ENCODE peak calls at places on chromosomes 16 and 17, in seven cellular contexts. I is H1, R is stomach, L is IMR-90, U is K562, X is GM12878, D is thyroid gland. F is an unnamed sample. For H3K4me1, the result is how much of the 10 kb centered on the place peaks cover.

GRCh38 chr16:66422366-66422765 is 4.7 kb upstream of the BEAN1 start:
- DNase-seq in I (no peak), R (no peak), L (no peak), U (no peak), X (no peak), D (no peak), F (no peak)

GRCh38 chr16:79776243-79776884 is 175.8 kb upstream of the MAF start:
- DNase-seq in I (no peak), R (no peak), L (no peak), U (no peak), X (no peak), D (peak), F (peak)

GRCh38 chr16:85437161-85438052 is 175.7 kb upstream of the GSE1 start:
- DNase-seq in I (no peak), R (peak), L (no peak), U (peak), X (no peak), D (no peak), F (no peak)

GRCh38 chr16:54585094-54585493 is 298.5 kb upstream of the IRX3 start:
- DNase-seq in I (no peak), R (no peak), L (no peak), U (no peak), X (no peak), D (no peak), F (no peak)

GRCh38 chr17:4900231-4901107 is 1.1 kb downstream of the C17orf107 start:
- DNase-seq in I (no peak), R (peak), L (no peak), U (no peak), X (no peak), D (no peak), F (no peak)

GRCh38 chr17:38415250-38416194 is 12.7 kb upstream of the ARHGAP23 start:
- DNase-seq in I (no peak), R (no peak), L (peak), U (no peak), X (peak), D (peak), F (peak)

GRCh38 chr17:71118039-71118438 is 948.7 kb downstream of the KCNJ2 start:
- DNase-seq in I (peak), R (no peak), L (peak), U (no peak), X (no peak), D (peak), F (no peak)

GRCh38 chr16:54812229-54812628 is 118.4 kb upstream of the IRX5 start:
- DNase-seq in I (no peak), R (no peak), L (no peak), U (no peak), X (no peak), D (no peak), F (no peak)

GRCh38 chr16:55949518-55949917 is 74.3 kb upstream of the CES5A start:
- DNase-seq in I (no peak), R (no peak), L (peak), U (no peak), X (no peak), D (no peak), F (no peak)

GRCh38 chr17:64661731-64661980 is 451 bp downstream of the SMURF2 start:
- DNase-seq in I (no peak), R (no peak), L (no peak), U (no peak), X (no peak), D (peak), F (peak)

GRCh38 chr16:14629612-14629918 is 495 bp downstream of the PARN start:
- DNase-seq in I (no peak), R (no peak), L (no peak), U (no peak), X (no peak), D (no peak), F (no peak)

GRCh38 chr17:14672830-14673229 is 371.9 kb downstream of the HS3ST3B1 start:
- DNase-seq in I (no peak), R (no peak), L (peak), U (no peak), X (no peak), D (no peak), F (peak)

GRCh38 chr16:53893731-53894435 is 189.9 kb downstream of the FTO start:
- DNase-seq in I (no peak), R (no peak), L (peak), U (no peak), X (no peak), D (peak), F (peak)

GRCh38 chr17:82019905-82020873 is 2.5 kb downstream of the CENPX start:
- DNase-seq in I (no peak), R (peak), L (peak), U (peak), X (no peak), D (peak), F (no peak)

DNA sequence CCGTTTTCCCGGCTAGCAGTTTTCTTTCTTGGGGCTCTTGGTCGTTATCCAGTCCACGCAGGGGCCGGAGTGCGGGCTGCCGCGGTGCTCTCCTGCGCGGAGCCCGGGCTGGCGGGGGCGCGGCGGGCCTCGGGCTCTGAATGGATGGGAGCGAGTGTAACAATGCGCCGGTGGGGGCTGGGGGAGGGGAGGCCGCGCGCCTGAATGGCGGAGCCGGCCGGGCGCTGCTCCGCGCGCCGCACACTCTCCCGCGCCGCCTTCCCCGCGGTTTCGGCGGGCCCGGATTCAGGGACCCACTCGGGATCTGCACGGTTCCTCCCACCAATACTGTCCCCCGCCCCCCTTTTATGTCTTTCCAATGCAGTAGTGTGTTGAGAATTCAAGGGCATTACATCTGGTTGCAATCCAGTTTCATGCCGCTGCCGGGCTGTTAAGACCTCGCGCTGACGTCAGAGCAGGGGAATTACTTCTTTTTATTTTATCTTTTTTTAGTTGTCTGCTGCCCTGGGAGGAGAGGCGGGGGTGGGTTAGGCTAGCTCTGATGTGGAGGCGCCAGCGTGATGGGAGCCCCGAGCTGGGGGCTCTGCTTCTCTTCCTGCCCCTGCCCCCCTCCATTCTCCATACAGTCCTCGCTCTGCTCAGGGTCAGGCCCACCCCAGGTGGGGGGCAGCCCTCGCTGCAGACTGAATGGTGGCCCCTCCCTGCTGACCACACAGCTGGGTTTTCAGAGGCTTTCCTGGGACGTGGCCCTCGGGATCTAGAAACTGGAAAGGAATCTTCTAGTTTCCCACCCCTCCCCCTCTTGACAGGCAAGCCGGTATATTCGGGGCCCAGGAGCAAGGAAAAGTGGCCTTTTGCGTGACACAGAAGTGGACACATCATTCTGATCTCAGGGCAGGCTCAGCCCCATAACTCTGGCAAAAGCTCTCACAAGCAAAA is 1.7 kb downstream of the RAI1 start:
- DNase-seq in I (no peak), R (peak), L (peak), U (peak), X (no peak), D (peak), F (peak)
- TF ChIP-seq POLR2A in I (no peak), R (no peak), L (peak), U (peak), X (no peak), D (peak), F (no peak)

DNA sequence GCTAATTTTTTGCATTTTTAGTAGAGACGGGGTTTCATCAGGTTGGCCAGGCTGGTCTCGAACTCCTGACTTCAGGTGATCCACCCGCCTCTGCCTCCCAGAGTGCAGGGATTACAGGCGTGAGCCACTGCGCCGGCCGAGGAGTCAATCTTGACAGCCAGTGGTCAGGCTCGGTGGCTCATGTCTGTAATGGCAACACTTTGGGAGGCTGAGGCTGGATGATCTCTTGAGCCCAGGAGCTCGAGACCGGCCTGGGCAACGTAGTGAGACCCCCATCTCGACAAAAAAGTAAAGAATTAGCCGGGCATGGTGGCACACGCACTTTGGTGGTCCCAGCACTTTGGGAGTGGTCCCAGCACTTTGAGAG is 608 bp upstream of the PGS1 start:
- DNase-seq in I (no peak), R (no peak), L (no peak), U (no peak), X (no peak), D (no peak), F (no peak)
- H3K4me1 ChIP-seq in I (under half), R (under half), L (under half), U (under half), X (under half), D (half or more), F (under half)

GRCh38 chr17:78973196-78973595 is 6.5 kb downstream of the LGALS3BP start:
- DNase-seq in I (no peak), R (no peak), L (no peak), U (no peak), X (no peak), D (no peak), F (no peak)
- H3K27ac ChIP-seq in I (no peak), R (no peak), L (peak), U (no peak), X (no peak), D (peak), F (no peak)

DNA sequence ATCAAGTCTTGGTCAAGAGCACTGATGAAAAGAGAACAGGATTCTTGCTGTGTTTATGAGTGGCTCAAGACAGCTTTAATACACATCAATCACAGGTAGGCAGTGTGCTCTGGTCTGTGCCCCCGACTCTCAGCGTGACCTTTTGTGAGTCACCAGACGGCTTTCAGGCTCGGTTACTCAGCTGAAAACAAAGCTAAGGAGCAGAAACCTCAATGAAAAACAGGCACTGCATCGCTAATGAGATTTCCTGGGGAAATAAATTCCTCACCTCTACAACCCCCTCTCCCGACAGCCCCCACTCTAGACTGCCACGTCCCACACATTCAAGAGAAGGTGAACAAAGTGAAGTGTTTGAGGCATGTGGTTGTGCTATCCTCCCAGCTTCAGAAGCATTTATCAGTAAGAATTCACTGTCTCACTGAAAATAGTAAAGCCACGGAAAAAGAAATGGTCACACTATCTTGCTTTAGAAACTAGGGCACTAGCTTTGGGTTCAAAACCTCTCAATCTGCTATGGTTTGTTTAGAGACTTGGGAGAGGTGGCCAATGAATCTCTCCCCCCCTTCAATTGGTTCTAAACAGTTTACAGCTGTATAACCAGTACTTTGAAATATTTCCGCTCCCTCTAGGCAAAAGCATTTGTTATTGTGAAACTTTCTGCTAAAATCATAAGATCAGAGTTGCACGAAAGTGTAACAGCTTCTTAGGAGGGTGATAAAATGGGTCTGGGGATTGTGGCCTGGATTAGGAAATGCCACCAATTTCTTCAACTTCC is 199.5 kb upstream of the PMFBP1 start:
- DNase-seq in I (peak), R (no peak), L (peak), U (no peak), X (no peak), D (peak), F (no peak)
- TF ChIP-seq POLR2A in I (no peak), R (no peak), L (no peak), U (no peak), X (no peak), D (no peak), F (no peak)

GRCh38 chr17:45438931-45439610 is 6.4 kb upstream of the ARHGAP27 start:
- DNase-seq in I (no peak), R (no peak), L (no peak), U (no peak), X (no peak), D (no peak), F (peak)

GRCh38 chr17:45435481-45435880 is 2.8 kb upstream of the ARHGAP27 start:
- DNase-seq in I (no peak), R (no peak), L (no peak), U (no peak), X (no peak), D (no peak), F (no peak)

GRCh38 chr17:45436161-45436560 is 3.5 kb upstream of the ARHGAP27 start:
- DNase-seq in I (no peak), R (no peak), L (no peak), U (no peak), X (no peak), D (no peak), F (no peak)

GRCh38 chr17:45436625-45437460 is 4.2 kb upstream of the ARHGAP27 start:
- DNase-seq in I (no peak), R (no peak), L (peak), U (no peak), X (no peak), D (no peak), F (no peak)

DNA sequence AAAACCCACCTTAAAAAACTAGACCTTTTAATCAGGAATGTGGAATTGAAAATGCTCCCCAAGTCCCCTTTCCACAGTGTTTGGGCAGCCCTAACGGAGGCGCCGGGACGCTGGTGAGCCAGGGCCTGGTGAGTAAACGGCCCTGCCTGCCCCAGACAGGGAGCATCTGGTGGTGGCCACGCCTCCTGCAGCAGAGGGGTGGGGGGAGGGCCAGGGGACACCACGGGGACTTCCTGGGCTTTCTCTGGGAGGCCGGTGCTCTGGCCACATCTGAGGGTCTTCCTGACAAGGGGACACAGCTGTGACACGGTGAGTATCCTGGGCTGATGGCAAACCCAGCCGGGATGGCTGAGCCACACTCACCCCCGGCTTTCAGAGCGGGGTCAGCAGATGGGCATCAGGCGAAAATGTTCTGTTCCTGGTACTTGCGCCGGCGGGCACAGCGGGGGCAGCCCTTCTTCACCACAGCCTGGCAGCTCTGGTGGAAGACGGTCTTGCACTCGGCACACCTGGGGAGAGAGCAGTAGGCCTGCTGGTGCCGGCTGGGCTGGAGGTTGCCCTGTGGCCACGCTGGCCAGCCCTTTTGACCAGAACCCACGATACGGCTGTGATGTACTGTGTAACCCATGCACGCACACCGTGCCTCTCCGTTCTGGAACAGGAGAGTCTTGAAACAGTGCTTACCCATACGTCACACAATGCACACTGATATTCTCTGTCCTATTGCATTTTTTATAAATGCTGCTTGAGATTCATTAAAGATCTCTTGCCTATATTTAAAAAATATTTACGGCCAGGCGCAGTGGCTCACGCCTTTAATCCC is 5.0 kb upstream of the ARHGAP27 start:
- DNase-seq in I (no peak), R (no peak), L (no peak), U (no peak), X (no peak), D (no peak), F (no peak)
- H3K4me1 ChIP-seq in I (under half), R (under half), L (under half), U (under half), X (under half), D (under half), F (under half)

GRCh38 chr17:62703776-62704380 is 76.4 kb downstream of the MRC2 start:
- DNase-seq in I (no peak), R (peak), L (peak), U (peak), X (no peak), D (peak), F (peak)
- H3K27ac ChIP-seq in I (no peak), R (peak), L (peak), U (peak), X (no peak), D (peak), F (no peak)

GRCh38 chr16:3690470-3690918 is 26.8 kb downstream of the TRAP1 start:
- DNase-seq in I (peak), R (peak), L (peak), U (peak), X (peak), D (peak), F (peak)
- TF ChIP-seq POLR2A in I (no peak), R (no peak), L (no peak), U (no peak), X (no peak), D (peak), F (no peak)

DNA sequence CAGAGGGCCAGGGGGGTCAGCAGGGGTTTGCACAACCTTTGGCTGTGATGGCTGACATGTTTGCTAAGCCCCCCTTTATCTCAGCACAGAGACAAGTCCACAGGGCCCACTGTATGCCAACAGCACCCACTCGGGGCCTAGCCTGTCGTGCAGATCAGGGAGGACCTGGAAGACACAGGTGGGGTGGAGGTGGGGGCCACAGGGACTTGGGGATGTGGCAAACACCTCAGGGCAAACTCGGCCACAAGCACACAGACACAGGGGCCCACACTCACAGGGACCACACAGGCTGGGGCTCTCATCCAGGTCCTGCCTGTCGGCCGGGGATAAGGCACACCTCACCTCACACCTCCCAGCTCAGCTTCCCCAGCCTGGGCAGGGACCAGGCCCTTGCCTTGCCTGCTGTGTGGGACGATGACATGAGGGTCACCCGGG is 87.9 kb downstream of the C16orf78 start:
- DNase-seq in I (no peak), R (peak), L (no peak), U (no peak), X (no peak), D (no peak), F (no peak)
- H3K4me1 ChIP-seq in I (under half), R (under half), L (under half), U (under half), X (under half), D (under half), F (under half)

GRCh38 chr16:57826706-57827625 is 24.7 kb upstream of the KIFC3 start:
- DNase-seq in I (no peak), R (no peak), L (no peak), U (no peak), X (no peak), D (peak), F (peak)
- H3K27ac ChIP-seq in I (no peak), R (no peak), L (no peak), U (no peak), X (no peak), D (peak), F (peak)

DNA sequence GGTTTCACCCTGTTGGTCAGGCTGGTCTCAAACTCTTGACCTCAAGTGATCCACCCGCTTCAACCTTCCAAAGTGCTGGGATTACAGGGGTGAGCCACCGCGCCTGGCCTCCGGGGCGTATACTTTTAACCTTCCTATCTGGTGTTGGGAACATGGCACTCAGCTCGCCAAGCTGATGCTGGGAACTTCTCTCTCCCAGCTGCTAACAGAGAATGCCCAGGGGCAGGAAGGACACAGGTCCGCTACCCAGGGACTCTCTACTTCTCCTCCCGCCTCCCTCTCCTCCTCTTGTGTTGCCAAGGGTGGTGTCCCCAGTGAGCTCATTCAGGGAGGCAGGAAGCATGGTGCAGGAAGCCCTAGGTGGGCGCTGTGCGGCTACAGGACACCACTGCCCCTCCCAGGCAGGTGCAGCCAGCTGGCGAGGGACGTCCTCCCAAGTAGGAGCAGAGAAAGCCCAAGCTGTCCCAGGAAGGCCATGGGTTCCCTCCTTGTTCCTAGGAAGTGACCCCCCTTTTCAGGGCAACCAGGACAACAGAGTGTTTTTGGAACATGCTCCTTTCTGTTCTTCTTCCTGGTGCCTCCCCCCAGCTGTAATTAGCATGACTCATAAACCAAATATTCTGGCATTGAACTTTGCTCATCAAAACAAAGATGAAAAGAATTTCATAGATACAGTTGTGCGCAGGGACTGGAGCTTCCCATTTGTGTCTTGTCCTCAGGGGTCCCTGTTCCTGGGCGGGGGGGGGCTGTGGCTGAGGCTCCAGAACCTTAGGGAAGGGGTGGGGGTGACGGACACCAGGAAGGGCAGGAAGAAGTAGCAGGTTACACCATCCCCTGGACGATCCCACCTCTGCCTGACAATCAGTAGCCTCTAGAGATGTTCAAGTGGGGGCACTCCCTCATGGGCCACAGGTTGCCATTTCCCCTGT is 2.6 kb downstream of the C1QTNF1 start:
- DNase-seq in I (no peak), R (peak), L (peak), U (no peak), X (no peak), D (no peak), F (no peak)
- TF ChIP-seq POLR2A in I (no peak), R (no peak), L (no peak), U (no peak), X (no peak), D (no peak), F (no peak)

F was measured in gastrocnemius medialis.